ENCODE peak calls at places on chromosomes 11 and 22, in nine cellular contexts. I, D, B, G, O, F, Y, A and E are unnamed samples.

GRCh38 chr11:19027829-19028595 is 32.5 kb downstream of the MRGPRX2 start:
- DNase-seq in I (peak), D (no peak), B (no peak), G (no peak), O (peak), F (no peak), Y (peak), A (no peak), E (no peak)

GRCh38 chr11:45061641-45062040 is 84.8 kb upstream of the PRDM11 start:
- DNase-seq in I (no peak), D (no peak), B (no peak), G (no peak), O (no peak), F (no peak), Y (no peak), A (no peak), E (no peak)

GRCh38 chr11:32088117-32088941 is 2.5 kb upstream of the RCN1 start:
- DNase-seq in I (peak), D (no peak), B (no peak), G (no peak), O (peak), F (peak), Y (peak), A (peak), E (no peak)

GRCh38 chr11:35617687-35618496 is at the start of gene FJX1:
- DNase-seq in I (peak), D (peak), B (peak), G (peak), O (peak), F (peak), Y (peak), A (peak), E (peak)

GRCh38 chr11:88315015-88315414 is 22.5 kb downstream of the CTSC start:
- DNase-seq in I (no peak), D (no peak), B (no peak), G (no peak), O (no peak), F (no peak), Y (no peak), A (no peak), E (no peak)

GRCh38 chr11:109150603-109151002 is 271.4 kb upstream of the C11orf87 start:
- DNase-seq in I (no peak), D (no peak), B (no peak), G (no peak), O (no peak), F (no peak), Y (no peak), A (no peak), E (no peak)

GRCh38 chr11:76371170-76371569 is 9.8 kb downstream of the THAP12 start:
- DNase-seq in I (peak), D (no peak), B (peak), G (no peak), O (peak), F (no peak), Y (peak), A (no peak), E (no peak)

GRCh38 chr11:100851129-100851528 is 164.0 kb downstream of the ARHGAP42 start:
- DNase-seq in I (no peak), D (no peak), B (no peak), G (no peak), O (no peak), F (no peak), Y (peak), A (no peak), E (no peak)

GRCh38 chr11:13635804-13636203 is 32.7 kb upstream of the FAR1 start:
- DNase-seq in I (no peak), D (no peak), B (no peak), G (no peak), O (no peak), F (no peak), Y (no peak), A (no peak), E (no peak)

GRCh38 chr22:17990167-17990566 is 34.2 kb downstream of the MICAL3 start:
- DNase-seq in I (no peak), D (no peak), B (no peak), G (no peak), O (no peak), F (no peak), Y (no peak), A (no peak), E (no peak)

GRCh38 chr11:116512841-116513240 is 259.9 kb downstream of the BUD13 start:
- DNase-seq in I (no peak), D (no peak), B (no peak), G (no peak), O (no peak), F (no peak), Y (no peak), A (no peak), E (no peak)

GRCh38 chr22:23402275-23403151 is 177.6 kb downstream of the IGLL1 start:
- DNase-seq in I (no peak), D (peak), B (peak), G (peak), O (peak), F (peak), Y (peak), A (peak), E (peak)

GRCh38 chr11:85647604-85648299 is at the start of gene TMEM126A:
- DNase-seq in I (peak), D (peak), B (peak), G (peak), O (peak), F (peak), Y (peak), A (peak), E (peak)

GRCh38 chr11:83694191-83694905 is 408.2 kb upstream of the CCDC90B start:
- DNase-seq in I (no peak), D (no peak), B (no peak), G (no peak), O (no peak), F (no peak), Y (peak), A (no peak), E (no peak)